ENCODE peak calls at places on chromosomes 16 and 17, in six cellular contexts. Q, I, U, B, C and W are unnamed samples.

GRCh38 chr16:87956169-87956770 is 5.0 kb downstream of the BANP start:
- DNase-seq in Q (no peak), I (no peak), U (no peak), B (peak), C (peak), W (peak)

GRCh38 chr17:36937961-36938565 is 788 bp downstream of the LHX1 start:
- DNase-seq in Q (no peak), I (no peak), U (no peak), B (peak), C (no peak), W (no peak)

GRCh38 chr16:87203060-87203656 is 114.0 kb downstream of the C16orf95 start:
- DNase-seq in Q (peak), I (no peak), U (peak), B (peak), C (peak), W (peak)

GRCh38 chr16:85424260-85425060 is 188.7 kb upstream of the GSE1 start:
- DNase-seq in Q (no peak), I (no peak), U (no peak), B (no peak), C (no peak), W (no peak)

GRCh38 chr16:11783319-11784047 is 13.6 kb downstream of the ZC3H7A start:
- DNase-seq in Q (no peak), I (no peak), U (no peak), B (peak), C (peak), W (no peak)

GRCh38 chr17:29143894-29144293 is 36.3 kb downstream of the MYO18A start:
- DNase-seq in Q (peak), I (no peak), U (peak), B (peak), C (no peak), W (no peak)

GRCh38 chr17:4582101-4582501 is 2.2 kb upstream of the SMTNL2 start:
- DNase-seq in Q (no peak), I (no peak), U (no peak), B (no peak), C (no peak), W (no peak)

GRCh38 chr17:16463341-16464000 is 28.5 kb downstream of the LRRC75A start:
- DNase-seq in Q (peak), I (no peak), U (no peak), B (peak), C (no peak), W (peak)

GRCh38 chr17:29778936-29779811 is 150.9 kb downstream of the SSH2 start:
- DNase-seq in Q (peak), I (peak), U (peak), B (peak), C (peak), W (peak)

GRCh38 chr17:67639555-67639954 is 78.2 kb upstream of the NOL11 start:
- DNase-seq in Q (no peak), I (peak), U (no peak), B (no peak), C (no peak), W (no peak)

GRCh38 chr17:79948918-79949645 is 86.6 kb downstream of the TBC1D16 start:
- DNase-seq in Q (no peak), I (no peak), U (no peak), B (no peak), C (no peak), W (no peak)

GRCh38 chr17:9230346-9230745 is 209.0 kb downstream of the NTN1 start:
- DNase-seq in Q (no peak), I (no peak), U (no peak), B (no peak), C (no peak), W (peak)

GRCh38 chr17:58394534-58395223 is 22.7 kb downstream of the RNF43 start:
- DNase-seq in Q (no peak), I (no peak), U (no peak), B (no peak), C (no peak), W (no peak)

GRCh38 chr17:44198721-44199552 is 747 bp downstream of the ATXN7L3 start:
- DNase-seq in Q (peak), I (peak), U (peak), B (no peak), C (peak), W (peak)

GRCh38 chr17:50099003-50099402 is 3.9 kb downstream of the PDK2 start:
- DNase-seq in Q (no peak), I (no peak), U (no peak), B (no peak), C (no peak), W (no peak)

GRCh38 chr16:84534815-84535214 is 30.4 kb upstream of the MEAK7 start:
- DNase-seq in Q (no peak), I (no peak), U (no peak), B (no peak), C (no peak), W (no peak)

GRCh38 chr17:45296003-45296832 is 20.6 kb downstream of the MAP3K14 start:
- DNase-seq in Q (no peak), I (no peak), U (no peak), B (peak), C (no peak), W (no peak)

GRCh38 chr17:43758086-43758485 is 505 bp downstream of the SOST start:
- DNase-seq in Q (no peak), I (no peak), U (no peak), B (no peak), C (no peak), W (no peak)

GRCh38 chr17:65914784-65915342 is 277.1 kb downstream of the CEP112 start:
- DNase-seq in Q (no peak), I (no peak), U (no peak), B (no peak), C (peak), W (no peak)

GRCh38 chr16:85309656-85310587 is 197.7 kb upstream of the CIBAR2 start:
- DNase-seq in Q (no peak), I (no peak), U (peak), B (no peak), C (no peak), W (no peak)

GRCh38 chr17:16250635-16251034 is 33.6 kb downstream of the PIGL start:
- DNase-seq in Q (no peak), I (no peak), U (no peak), B (peak), C (peak), W (no peak)

GRCh38 chr17:38656959-38657823 is 17.6 kb downstream of the EPOP start:
- DNase-seq in Q (no peak), I (no peak), U (peak), B (no peak), C (no peak), W (no peak)

GRCh38 chr16:70800306-70800705 is 652 bp downstream of the VAC14 start:
- DNase-seq in Q (no peak), I (no peak), U (no peak), B (no peak), C (no peak), W (no peak)

GRCh38 chr16:4342866-4343744 is 8.0 kb downstream of the PAM16 start:
- DNase-seq in Q (no peak), I (no peak), U (no peak), B (no peak), C (no peak), W (no peak)

GRCh38 chr16:85611455-85612190 is 1.5 kb upstream of the GSE1 start:
- DNase-seq in Q (peak), I (peak), U (peak), B (peak), C (peak), W (peak)

GRCh38 chr17:82601447-82602000 is 46.7 kb downstream of the WDR45B start:
- DNase-seq in Q (no peak), I (no peak), U (no peak), B (no peak), C (no peak), W (peak)

GRCh38 chr16:10961231-10961630 is 16.9 kb downstream of the CLEC16A start:
- DNase-seq in Q (no peak), I (no peak), U (no peak), B (peak), C (peak), W (peak)

GRCh38 chr16:66596986-66597848 is 7.3 kb upstream of the CMTM3 start:
- DNase-seq in Q (no peak), I (no peak), U (no peak), B (no peak), C (no peak), W (no peak)